ENCODE peak calls at places on chromosomes 7 and 10, in five cellular contexts. J is putamen; X is cerebellum; R is T-helper 22 cell; E is stimulated activated CD4-positive, alpha-beta T cell treated with anti-CD3 and anti-CD28 coated beads, Interleukin-2, amount 100 ng/mL, for 48 hours. A is an unnamed sample.

GRCh38 chr7:7214398-7215347 is 32.3 kb downstream of the C1GALT1 start:
- DNase-seq in X (no peak), R (no peak), J (no peak), E (no peak), A (no peak)

GRCh38 chr10:50367732-50368131 is 116.4 kb upstream of the ASAH2 start:
- DNase-seq in R (no peak), J (no peak), X (no peak), E (no peak), A (no peak)

GRCh38 chr7:104106106-104106505 is 101.7 kb downstream of the ORC5 start:
- DNase-seq in R (no peak), X (peak), E (no peak), J (no peak), A (no peak)

GRCh38 chr7:111098011-111098925 is 7.3 kb downstream of the LRRN3 start:
- DNase-seq in J (peak), X (peak), R (no peak), E (peak), A (peak)

GRCh38 chr10:97173036-97173435 is 12.7 kb downstream of the SLIT1 start:
- DNase-seq in X (no peak), E (no peak), R (no peak), J (no peak), A (no peak)

GRCh38 chr7:91093181-91093580 is 171.1 kb upstream of the FZD1 start:
- DNase-seq in E (no peak), J (no peak), R (no peak), X (no peak), A (no peak)

GRCh38 chr10:101040061-101040460 is 9.0 kb downstream of the SFXN3 start:
- DNase-seq in R (no peak), J (no peak), E (no peak), X (no peak), A (no peak)

GRCh38 chr7:152136623-152137022 is 111.1 kb downstream of the GALNT11 start:
- DNase-seq in R (no peak), E (no peak), X (no peak), J (no peak), A (no peak)

GRCh38 chr7:134084488-134085144 is 42.5 kb upstream of the LRGUK start:
- DNase-seq in X (no peak), R (no peak), E (no peak), J (peak), A (peak)

GRCh38 chr10:124220547-124220946 is 127.1 kb upstream of the CHST15 start:
- DNase-seq in E (no peak), R (no peak), X (no peak), J (no peak), A (no peak)

A was measured in HL-60.